ENCODE peak calls at places on chromosomes 1 and 21, in seven cellular contexts. X is IMR-90, R is neuronal stem cell, S is mesenchymal stem cell, G is mesendoderm, M is H1, H is H9. T is an unnamed sample.

GRCh38 chr1:153790282-153790995 is 15.2 kb downstream of the SLC27A3 start:
- DNase-seq in X (peak), R (no peak), S (peak), G (no peak), M (no peak), H (no peak), T (peak)

GRCh38 chr1:32828341-32828740 is 10.9 kb downstream of the S100PBP start:
- DNase-seq in X (peak), R (no peak), S (peak), G (peak), M (no peak), H (no peak), T (no peak)

GRCh38 chr1:223426936-223427335 is 33.7 kb downstream of the CCDC185 start:
- DNase-seq in X (no peak), R (no peak), S (no peak), G (no peak), M (no peak), H (no peak), T (no peak)

GRCh38 chr1:96416690-96417444 is 304.7 kb upstream of the PTBP2 start:
- DNase-seq in X (peak), R (no peak), S (peak), G (no peak), M (no peak), H (no peak), T (no peak)

GRCh38 chr21:37188825-37189224 is 78.3 kb downstream of the VPS26C start:
- DNase-seq in X (no peak), R (no peak), S (no peak), G (no peak), M (no peak), H (no peak), T (no peak)

GRCh38 chr1:232648316-232648715 is 18.4 kb upstream of the SIPA1L2 start:
- DNase-seq in X (no peak), R (no peak), S (peak), G (peak), M (no peak), H (no peak), T (no peak)

GRCh38 chr21:31337086-31337485 is 7.0 kb downstream of the TIAM1 start:
- DNase-seq in X (no peak), R (no peak), S (no peak), G (no peak), M (no peak), H (no peak), T (peak)

GRCh38 chr1:62398377-62398776 is 38.5 kb upstream of the USP1 start:
- DNase-seq in X (peak), R (no peak), S (no peak), G (no peak), M (no peak), H (no peak), T (no peak)

GRCh38 chr1:226158983-226159382 is 27.6 kb downstream of the ACBD3 start:
- DNase-seq in X (no peak), R (no peak), S (no peak), G (no peak), M (no peak), H (no peak), T (no peak)

GRCh38 chr1:22676916-22677601 is 24.0 kb downstream of the C1QB start:
- DNase-seq in X (no peak), R (no peak), S (no peak), G (no peak), M (peak), H (no peak), T (no peak)

GRCh38 chr1:234845097-234845660 is 235.2 kb upstream of the IRF2BP2 start:
- DNase-seq in X (no peak), R (no peak), S (no peak), G (no peak), M (no peak), H (no peak), T (no peak)

GRCh38 chr1:99533909-99534907 is 111.7 kb upstream of the PALMD start:
- DNase-seq in X (no peak), R (no peak), S (no peak), G (peak), M (no peak), H (no peak), T (no peak)

GRCh38 chr1:175146535-175147213 is 45.9 kb downstream of the KIAA0040 start:
- DNase-seq in X (peak), R (peak), S (peak), G (peak), M (peak), H (peak), T (peak)

GRCh38 chr1:154407021-154407865 is 2.1 kb downstream of the IL6R start:
- DNase-seq in X (no peak), R (no peak), S (peak), G (no peak), M (no peak), H (no peak), T (no peak)

GRCh38 chr1:156725683-156726280 is 2.5 kb upstream of the METTL25B start:
- DNase-seq in X (peak), R (peak), S (peak), G (peak), M (peak), H (peak), T (peak)

GRCh38 chr1:22829001-22829989 is 118.7 kb downstream of the EPHB2 start:
- DNase-seq in X (peak), R (no peak), S (peak), G (peak), M (no peak), H (no peak), T (peak)

GRCh38 chr1:116769561-116769977 is 15.3 kb downstream of the CD2 start:
- DNase-seq in X (no peak), R (no peak), S (peak), G (no peak), M (no peak), H (no peak), T (no peak)

GRCh38 chr1:147245586-147246021 is 3.1 kb downstream of the CHD1L start:
- DNase-seq in X (no peak), R (no peak), S (no peak), G (no peak), M (no peak), H (no peak), T (no peak)

GRCh38 chr1:246691622-246692495 is 32.4 kb upstream of the SCCPDH start:
- DNase-seq in X (no peak), R (no peak), S (no peak), G (peak), M (no peak), H (no peak), T (no peak)

GRCh38 chr21:45421071-45421845 is 16.3 kb downstream of the COL18A1 start:
- DNase-seq in X (no peak), R (no peak), S (no peak), G (no peak), M (no peak), H (no peak), T (no peak)

GRCh38 chr1:216186816-216187215 is 236.4 kb downstream of the USH2A start:
- DNase-seq in X (peak), R (no peak), S (peak), G (no peak), M (no peak), H (no peak), T (no peak)

GRCh38 chr1:60874703-60875102 is 207.7 kb upstream of the NFIA start:
- DNase-seq in X (peak), R (no peak), S (no peak), G (peak), M (no peak), H (no peak), T (peak)

GRCh38 chr1:64093941-64094340 is 109.5 kb upstream of the UBE2U start:
- DNase-seq in X (peak), R (no peak), S (no peak), G (no peak), M (no peak), H (no peak), T (no peak)

GRCh38 chr1:205568135-205568468 is 63.6 kb downstream of the CDK18 start:
- DNase-seq in X (no peak), R (no peak), S (no peak), G (no peak), M (no peak), H (no peak), T (no peak)

GRCh38 chr1:214957330-214958137 is 125.0 kb upstream of the KCNK2 start:
- DNase-seq in X (peak), R (no peak), S (peak), G (peak), M (no peak), H (no peak), T (peak)

GRCh38 chr1:62875676-62876075 is 91.7 kb downstream of the ATG4C start:
- DNase-seq in X (no peak), R (no peak), S (no peak), G (no peak), M (no peak), H (no peak), T (no peak)

GRCh38 chr1:220775238-220775853 is 11.4 kb upstream of the MTARC1 start:
- DNase-seq in X (no peak), R (no peak), S (no peak), G (no peak), M (peak), H (peak), T (no peak)

GRCh38 chr1:72724951-72725863 is 442.9 kb upstream of the NEGR1 start:
- DNase-seq in X (no peak), R (peak), S (no peak), G (peak), M (peak), H (peak), T (no peak)

GRCh38 chr1:53343831-53344668 is 16.2 kb upstream of the LRP8 start:
- DNase-seq in X (peak), R (no peak), S (no peak), G (peak), M (peak), H (peak), T (peak)

GRCh38 chr1:233520510-233521191 is 93.3 kb upstream of the KCNK1 start:
- DNase-seq in X (no peak), R (no peak), S (no peak), G (peak), M (no peak), H (no peak), T (no peak)

GRCh38 chr1:29849038-29849750 is 612.9 kb downstream of the PTPRU start:
- DNase-seq in X (peak), R (peak), S (peak), G (peak), M (peak), H (peak), T (peak)

GRCh38 chr1:94296018-94296417 is 58.6 kb upstream of the ARHGAP29 start:
- DNase-seq in X (peak), R (no peak), S (no peak), G (no peak), M (no peak), H (no peak), T (no peak)

GRCh38 chr1:204147392-204148097 is 4.3 kb downstream of the ETNK2 start:
- DNase-seq in X (no peak), R (no peak), S (no peak), G (peak), M (no peak), H (peak), T (no peak)

GRCh38 chr21:25029580-25029979 is 577.7 kb downstream of the MRPL39 start:
- DNase-seq in X (no peak), R (no peak), S (no peak), G (no peak), M (no peak), H (no peak), T (no peak)

GRCh38 chr21:25036775-25037174 is 570.5 kb downstream of the MRPL39 start:
- DNase-seq in X (no peak), R (no peak), S (no peak), G (no peak), M (no peak), H (no peak), T (no peak)

DNA sequence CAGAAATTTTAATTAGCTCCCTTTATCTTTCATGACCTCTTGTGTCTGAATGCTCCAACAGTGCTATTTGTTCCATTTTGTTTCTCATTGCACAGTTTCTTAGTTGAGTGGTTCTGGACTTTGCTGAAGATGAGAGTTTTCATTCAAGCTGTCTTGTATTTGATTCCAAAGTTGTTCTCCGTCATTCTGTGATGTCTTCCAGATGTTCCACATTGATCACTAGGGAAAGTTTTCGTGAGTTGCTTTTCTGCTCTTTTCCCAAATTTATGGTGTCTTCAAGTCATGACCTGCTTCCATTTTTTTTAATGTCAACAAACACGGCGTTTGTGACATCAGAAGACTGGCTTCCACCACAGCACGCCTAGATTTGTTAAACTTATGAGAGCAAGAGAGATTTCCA is 575.5 kb downstream of the MRPL39 start:
- DNase-seq in X (no peak), R (no peak), S (no peak), G (no peak), M (no peak), H (no peak), T (no peak)
- H4K8ac ChIP-seq in X (no peak), R (no peak), S (no peak), G (no peak), M (no peak), H (no peak), T (no peak)

GRCh38 chr1:37485902-37486679 is 11.7 kb downstream of the ZC3H12A start:
- DNase-seq in X (no peak), R (no peak), S (no peak), G (no peak), M (no peak), H (no peak), T (no peak)
- H4K8ac ChIP-seq in X (no peak), R (no peak), S (no peak), G (no peak), M (no peak), H (no peak), T (no peak)

GRCh38 chr1:201697174-201697573 is 131.8 kb upstream of the IPO9 start:
- DNase-seq in X (no peak), R (no peak), S (no peak), G (no peak), M (no peak), H (no peak), T (no peak)
- H4K8ac ChIP-seq in X (peak), R (no peak), S (no peak), G (no peak), M (no peak), H (no peak), T (no peak)

DNA sequence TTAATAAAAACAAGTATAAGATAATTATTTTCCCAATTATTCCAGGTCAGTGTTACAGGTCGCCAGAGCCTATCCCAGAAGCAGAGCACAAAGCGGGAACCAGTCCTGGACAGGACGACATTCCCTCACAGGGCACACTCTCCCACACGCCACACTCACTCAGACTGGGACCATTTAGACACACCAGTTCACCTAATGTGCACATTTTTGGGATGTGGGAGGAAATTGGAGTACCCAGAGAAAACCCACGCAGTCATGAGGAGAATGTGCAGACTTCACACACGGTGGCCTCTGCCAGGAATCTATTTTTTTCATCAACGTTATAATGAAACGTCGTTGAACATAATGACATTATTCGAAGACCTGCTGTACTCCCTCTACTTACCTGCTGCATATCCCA is 20.5 kb upstream of the NRDC start:
- DNase-seq in X (no peak), R (no peak), S (no peak), G (no peak), M (no peak), H (no peak), T (no peak)
- H4K8ac ChIP-seq in X (peak), R (no peak), S (no peak), G (no peak), M (no peak), H (no peak), T (no peak)

DNA sequence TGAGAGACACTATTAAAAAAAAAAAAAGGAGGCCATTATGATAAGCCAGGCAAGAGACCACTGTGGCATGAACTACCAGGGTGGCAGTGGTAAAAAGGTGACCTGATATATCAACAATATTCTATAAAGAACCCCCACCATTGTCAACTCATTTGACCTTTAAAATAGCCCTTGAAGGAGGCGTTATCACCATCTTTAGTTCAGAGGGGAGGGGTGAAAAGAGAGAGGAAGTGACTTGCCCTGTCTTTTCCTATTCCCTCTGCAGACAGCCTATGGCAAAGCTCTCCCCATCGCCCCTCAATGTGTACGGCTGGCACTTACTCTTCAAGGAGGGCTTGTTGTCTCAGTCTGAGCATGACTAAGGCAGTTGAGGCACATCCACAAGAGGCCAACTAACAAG is 11.7 kb upstream of the SLFNL1 start:
- DNase-seq in X (no peak), R (no peak), S (no peak), G (no peak), M (no peak), H (no peak), T (no peak)
- H4K8ac ChIP-seq in X (no peak), R (no peak), S (no peak), G (no peak), M (no peak), H (no peak), T (no peak)

GRCh38 chr1:201676061-201676644 is 137.2 kb downstream of the NAV1 start:
- DNase-seq in X (peak), R (no peak), S (peak), G (peak), M (no peak), H (peak), T (no peak)
- H4K8ac ChIP-seq in X (peak), R (no peak), S (no peak), G (no peak), M (peak), H (no peak), T (no peak)

GRCh38 chr1:198890531-198890930 is 251.7 kb downstream of the PTPRC start:
- DNase-seq in X (peak), R (no peak), S (peak), G (no peak), M (no peak), H (no peak), T (peak)
- H4K8ac ChIP-seq in X (no peak), R (no peak), S (no peak), G (no peak), M (no peak), H (no peak), T (no peak)

GRCh38 chr1:71053758-71054157 is 6.1 kb upstream of the PTGER3 start:
- DNase-seq in X (no peak), R (no peak), S (no peak), G (no peak), M (no peak), H (no peak), T (no peak)

GRCh38 chr1:71053146-71053545 is 5.5 kb upstream of the PTGER3 start:
- DNase-seq in X (no peak), R (no peak), S (no peak), G (no peak), M (no peak), H (no peak), T (no peak)

GRCh38 chr1:71049951-71050598 is 2.5 kb upstream of the PTGER3 start:
- DNase-seq in X (peak), R (peak), S (peak), G (peak), M (no peak), H (no peak), T (peak)

GRCh38 chr1:71054281-71054731 is 6.7 kb upstream of the PTGER3 start:
- DNase-seq in X (no peak), R (no peak), S (no peak), G (no peak), M (no peak), H (peak), T (peak)

DNA sequence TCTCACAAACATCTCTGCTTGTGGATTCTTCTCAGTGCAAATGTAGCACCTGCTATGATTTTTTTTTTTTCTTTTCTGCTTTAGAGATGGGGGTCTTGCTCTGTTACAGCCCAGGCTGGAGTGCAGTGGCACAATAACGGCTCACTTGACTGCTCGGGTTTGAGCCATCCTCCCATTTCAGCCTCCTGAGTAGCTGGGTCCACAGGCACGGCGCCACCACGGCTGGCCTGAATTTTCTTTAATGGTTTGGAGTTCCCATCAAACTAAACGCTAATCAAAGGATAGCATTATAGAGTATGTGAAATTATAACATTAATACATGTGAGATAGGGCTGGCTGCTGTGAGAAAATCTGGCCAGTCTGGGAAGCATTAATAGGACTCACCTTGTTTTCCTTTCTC is 7.2 kb upstream of the PTGER3 start:
- DNase-seq in X (no peak), R (no peak), S (no peak), G (no peak), M (no peak), H (no peak), T (no peak)
- H4K8ac ChIP-seq in X (no peak), R (peak), S (no peak), G (no peak), M (no peak), H (no peak), T (no peak)

DNA sequence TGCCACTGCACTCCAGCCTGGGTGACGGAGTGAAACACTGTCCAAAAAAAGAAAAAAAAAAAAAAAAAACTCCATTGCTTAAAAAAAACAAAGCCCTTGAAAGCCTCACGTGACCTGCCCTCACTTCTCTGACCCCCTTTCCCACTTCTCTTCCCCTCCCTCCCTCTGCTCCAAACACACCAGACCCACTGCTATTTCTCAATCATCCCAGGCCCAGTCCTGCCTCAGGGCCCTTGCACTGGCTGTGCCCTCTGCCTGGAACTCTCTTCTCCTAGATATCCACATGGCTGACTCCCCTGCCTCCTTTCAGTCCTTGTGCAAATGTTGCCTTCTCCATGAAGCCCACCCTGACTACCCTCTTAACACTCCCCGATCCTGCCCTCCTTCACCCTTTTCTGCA is 45.3 kb upstream of the TARDBP start:
- DNase-seq in X (no peak), R (no peak), S (no peak), G (no peak), M (no peak), H (no peak), T (no peak)
- H4K8ac ChIP-seq in X (no peak), R (no peak), S (no peak), G (no peak), M (no peak), H (no peak), T (no peak)

T was measured in trophoblast cell.